ENCODE peak calls at places on chromosomes 7 and 10, in five cellular contexts. One of them, this sample, is unnamed.

GRCh38 chr7:75989726-75990388 is 4.5 kb downstream of the TMEM120A start:
- DNase-seq in heart left ventricle: peak
- DNase-seq in colonic mucosa: peak
- DNase-seq in PC-9: no peak
- DNase-seq in thoracic aorta: no peak
- DNase-seq in this sample: no peak

GRCh38 chr7:143416565-143417149 is 8.0 kb upstream of the EPHA1 start:
- DNase-seq in heart left ventricle: no peak
- DNase-seq in colonic mucosa: no peak
- DNase-seq in PC-9: peak
- DNase-seq in thoracic aorta: no peak
- DNase-seq in this sample: no peak

GRCh38 chr7:207418-208127 is 15.2 kb downstream of the FAM20C start:
- DNase-seq in heart left ventricle: no peak
- DNase-seq in colonic mucosa: no peak
- DNase-seq in PC-9: no peak
- DNase-seq in thoracic aorta: no peak
- DNase-seq in this sample: no peak

GRCh38 chr7:68770649-68771048 is 827.6 kb upstream of the AUTS2 start:
- DNase-seq in heart left ventricle: peak
- DNase-seq in colonic mucosa: no peak
- DNase-seq in PC-9: no peak
- DNase-seq in thoracic aorta: no peak
- DNase-seq in this sample: no peak

GRCh38 chr7:122383934-122384333 is 79.4 kb upstream of the FEZF1 start:
- DNase-seq in heart left ventricle: no peak
- DNase-seq in colonic mucosa: no peak
- DNase-seq in PC-9: no peak
- DNase-seq in thoracic aorta: no peak
- DNase-seq in this sample: no peak

GRCh38 chr7:93629291-93629801 is 54.8 kb upstream of the CALCR start:
- DNase-seq in heart left ventricle: no peak
- DNase-seq in colonic mucosa: no peak
- DNase-seq in PC-9: no peak
- DNase-seq in thoracic aorta: no peak
- DNase-seq in this sample: no peak

GRCh38 chr10:65377687-65378086 is 1548.1 kb upstream of the LRRTM3 start:
- DNase-seq in heart left ventricle: no peak
- DNase-seq in colonic mucosa: no peak
- DNase-seq in PC-9: no peak
- DNase-seq in thoracic aorta: no peak
- DNase-seq in this sample: no peak

GRCh38 chr10:3069876-3070275 is 2.5 kb downstream of the PFKP start:
- DNase-seq in heart left ventricle: no peak
- DNase-seq in colonic mucosa: no peak
- DNase-seq in PC-9: no peak
- DNase-seq in thoracic aorta: no peak
- DNase-seq in this sample: no peak

GRCh38 chr7:41886906-41887311 is 184.0 kb upstream of the INHBA start:
- DNase-seq in heart left ventricle: peak
- DNase-seq in colonic mucosa: peak
- DNase-seq in PC-9: no peak
- DNase-seq in thoracic aorta: peak
- DNase-seq in this sample: peak

GRCh38 chr7:112202819-112203218 is 3.4 kb downstream of the DOCK4 start:
- DNase-seq in heart left ventricle: no peak
- DNase-seq in colonic mucosa: peak
- DNase-seq in PC-9: no peak
- DNase-seq in thoracic aorta: no peak
- DNase-seq in this sample: peak

GRCh38 chr10:7797582-7797981 is 9.6 kb downstream of the ATP5F1C start:
- DNase-seq in heart left ventricle: no peak
- DNase-seq in colonic mucosa: no peak
- DNase-seq in PC-9: no peak
- DNase-seq in thoracic aorta: no peak
- DNase-seq in this sample: no peak

GRCh38 chr7:115183431-115184057 is 261.6 kb downstream of the MDFIC start:
- DNase-seq in heart left ventricle: no peak
- DNase-seq in colonic mucosa: no peak
- DNase-seq in PC-9: no peak
- DNase-seq in thoracic aorta: no peak
- DNase-seq in this sample: no peak

GRCh38 chr7:108824840-108825540 is 255.3 kb downstream of the DNAJB9 start:
- DNase-seq in heart left ventricle: peak
- DNase-seq in colonic mucosa: no peak
- DNase-seq in PC-9: no peak
- DNase-seq in thoracic aorta: no peak
- DNase-seq in this sample: no peak

GRCh38 chr10:79286318-79286951 is 60.8 kb upstream of the PPIF start:
- DNase-seq in heart left ventricle: peak
- DNase-seq in colonic mucosa: peak
- DNase-seq in PC-9: no peak
- DNase-seq in thoracic aorta: no peak
- DNase-seq in this sample: peak

GRCh38 chr7:55325371-55325792 is 39.8 kb upstream of the LANCL2 start:
- DNase-seq in heart left ventricle: peak
- DNase-seq in colonic mucosa: no peak
- DNase-seq in PC-9: peak
- DNase-seq in thoracic aorta: peak
- DNase-seq in this sample: peak

GRCh38 chr7:130695840-130696239 is 9.5 kb upstream of the TSGA13 start:
- DNase-seq in heart left ventricle: no peak
- DNase-seq in colonic mucosa: no peak
- DNase-seq in PC-9: no peak
- DNase-seq in thoracic aorta: no peak
- DNase-seq in this sample: no peak

GRCh38 chr10:50653142-50653541 is 29.4 kb upstream of the SGMS1 start:
- DNase-seq in heart left ventricle: no peak
- DNase-seq in colonic mucosa: no peak
- DNase-seq in PC-9: no peak
- DNase-seq in thoracic aorta: no peak
- DNase-seq in this sample: no peak

GRCh38 chr10:49628599-49628998 is 14.8 kb downstream of the CHAT start:
- DNase-seq in heart left ventricle: no peak
- DNase-seq in colonic mucosa: no peak
- DNase-seq in PC-9: no peak
- DNase-seq in thoracic aorta: no peak
- DNase-seq in this sample: no peak

GRCh38 chr10:49037187-49037586 is 78.1 kb downstream of the VSTM4 start:
- DNase-seq in heart left ventricle: no peak
- DNase-seq in colonic mucosa: no peak
- DNase-seq in PC-9: no peak
- DNase-seq in thoracic aorta: no peak
- DNase-seq in this sample: no peak

GRCh38 chr10:71773221-71773971 is at the start of gene VSIR:
- DNase-seq in heart left ventricle: peak
- DNase-seq in colonic mucosa: peak
- DNase-seq in PC-9: peak
- DNase-seq in thoracic aorta: peak
- DNase-seq in this sample: peak

GRCh38 chr10:127034790-127035189 is 129.6 kb downstream of the DOCK1 start:
- DNase-seq in heart left ventricle: no peak
- DNase-seq in colonic mucosa: peak
- DNase-seq in PC-9: no peak
- DNase-seq in thoracic aorta: no peak
- DNase-seq in this sample: no peak

DNA sequence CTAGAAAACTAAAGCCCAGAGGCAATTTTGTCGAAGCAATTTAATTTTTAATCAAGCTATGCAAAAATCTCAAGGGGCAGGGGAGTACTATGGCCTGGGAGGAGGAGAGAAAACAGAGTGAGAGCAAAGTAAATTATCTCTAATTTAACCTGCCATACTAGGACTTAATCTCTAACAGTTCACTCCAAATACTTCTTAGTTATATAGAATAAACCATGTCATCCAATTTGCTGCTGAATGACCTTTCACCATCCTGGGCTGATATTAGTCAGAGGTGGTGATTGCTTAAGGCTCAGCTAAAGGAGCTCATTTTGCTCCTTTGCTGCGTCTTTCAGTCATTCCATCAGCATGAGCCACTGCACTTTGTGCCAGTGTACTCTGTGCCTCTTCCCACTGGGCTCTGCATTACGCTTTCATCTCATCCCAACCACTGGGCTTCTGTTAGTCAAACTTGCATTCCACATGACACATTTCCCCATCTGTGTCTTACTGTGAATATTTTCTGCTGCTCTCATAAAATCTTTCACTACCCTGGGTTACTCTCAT is 84.2 kb downstream of the CD36 start:
- DNase-seq in heart left ventricle: no peak
- DNase-seq in colonic mucosa: no peak
- DNase-seq in PC-9: peak
- DNase-seq in thoracic aorta: peak
- DNase-seq in this sample: peak
- H3K27ac ChIP-seq in heart left ventricle: no peak
- H3K27ac ChIP-seq in colonic mucosa: peak
- H3K27ac ChIP-seq in PC-9: peak
- H3K27ac ChIP-seq in thoracic aorta: peak
- H3K27ac ChIP-seq in this sample: peak

GRCh38 chr7:132580277-132580676 is 4.0 kb upstream of the PLXNA4 start:
- DNase-seq in heart left ventricle: no peak
- DNase-seq in colonic mucosa: no peak
- DNase-seq in PC-9: no peak
- DNase-seq in thoracic aorta: no peak
- DNase-seq in this sample: no peak

GRCh38 chr7:132579260-132579899 is 3.1 kb upstream of the PLXNA4 start:
- DNase-seq in heart left ventricle: no peak
- DNase-seq in colonic mucosa: no peak
- DNase-seq in PC-9: no peak
- DNase-seq in thoracic aorta: no peak
- DNase-seq in this sample: no peak

GRCh38 chr7:132581431-132581830 is 5.2 kb upstream of the PLXNA4 start:
- DNase-seq in heart left ventricle: no peak
- DNase-seq in colonic mucosa: no peak
- DNase-seq in PC-9: no peak
- DNase-seq in thoracic aorta: no peak
- DNase-seq in this sample: no peak

GRCh38 chr7:132578826-132579225 is 2.6 kb upstream of the PLXNA4 start:
- DNase-seq in heart left ventricle: no peak
- DNase-seq in colonic mucosa: no peak
- DNase-seq in PC-9: no peak
- DNase-seq in thoracic aorta: no peak
- DNase-seq in this sample: no peak

DNA sequence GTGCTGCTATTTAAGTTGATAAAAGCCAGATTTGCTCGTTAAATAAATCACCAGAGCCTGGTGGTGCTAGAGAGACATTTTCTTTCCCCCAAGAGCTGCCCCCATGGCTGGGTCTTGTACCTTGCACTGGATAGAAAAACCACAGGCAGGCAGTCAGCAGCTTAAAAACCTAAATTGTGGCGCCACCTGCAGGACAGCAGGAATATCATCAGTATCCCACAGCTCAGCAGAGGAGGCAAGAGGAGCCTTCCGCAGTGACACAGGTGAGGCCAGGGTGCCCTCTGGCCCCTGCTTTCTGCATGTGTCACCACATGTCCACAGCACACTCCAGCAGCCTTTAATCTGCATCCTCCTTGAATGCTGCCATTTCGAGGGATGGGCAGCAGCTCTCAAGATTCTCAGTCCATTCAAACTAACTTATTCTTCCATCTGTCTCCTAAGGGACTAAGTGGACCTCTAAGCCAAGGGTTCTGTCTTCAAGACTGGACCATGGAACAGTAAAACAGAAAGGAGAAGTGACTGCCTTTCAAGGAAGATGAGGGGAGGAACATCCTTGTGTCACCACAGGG is 4.5 kb upstream of the PLXNA4 start:
- DNase-seq in heart left ventricle: peak
- DNase-seq in colonic mucosa: peak
- DNase-seq in PC-9: peak
- DNase-seq in thoracic aorta: no peak
- DNase-seq in this sample: peak
- TF ChIP-seq CTCF in heart left ventricle: peak
- TF ChIP-seq CTCF in colonic mucosa: peak
- TF ChIP-seq CTCF in PC-9: peak
- TF ChIP-seq CTCF in thoracic aorta: peak
- TF ChIP-seq CTCF in this sample: peak

GRCh38 chr10:104273899-104274575 is 5.1 kb downstream of the GSTO2 start:
- DNase-seq in heart left ventricle: no peak
- DNase-seq in colonic mucosa: no peak
- DNase-seq in PC-9: no peak
- DNase-seq in thoracic aorta: no peak
- DNase-seq in this sample: no peak
- H3K27ac ChIP-seq in heart left ventricle: no peak
- H3K27ac ChIP-seq in colonic mucosa: no peak
- H3K27ac ChIP-seq in PC-9: no peak
- H3K27ac ChIP-seq in thoracic aorta: no peak
- H3K27ac ChIP-seq in this sample: no peak

DNA sequence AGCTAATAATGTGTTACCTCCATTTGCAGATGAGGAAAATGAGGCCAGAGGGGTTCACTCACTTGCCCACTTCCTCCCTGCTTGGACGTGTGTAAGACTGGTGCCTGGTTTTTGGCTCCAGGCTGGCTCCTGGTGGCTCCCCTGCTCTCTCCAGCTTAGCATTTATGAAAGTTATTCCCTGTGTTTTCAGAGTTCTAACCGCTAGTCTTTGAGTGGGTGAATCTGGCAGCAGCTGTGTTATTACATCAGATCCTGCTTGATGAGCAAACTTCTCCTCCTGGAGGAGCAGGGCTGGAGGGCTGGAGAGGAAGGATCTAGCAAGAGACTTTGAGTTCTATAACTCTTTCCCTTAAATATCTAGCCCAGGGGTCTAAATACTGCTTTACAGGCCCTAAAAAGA is 80.9 kb upstream of the AGBL3 start:
- DNase-seq in heart left ventricle: no peak
- DNase-seq in colonic mucosa: peak
- DNase-seq in PC-9: no peak
- DNase-seq in thoracic aorta: peak
- DNase-seq in this sample: peak
- TF ChIP-seq CTCF in heart left ventricle: peak
- TF ChIP-seq CTCF in colonic mucosa: no peak
- TF ChIP-seq CTCF in PC-9: no peak
- TF ChIP-seq CTCF in thoracic aorta: peak
- TF ChIP-seq CTCF in this sample: no peak

GRCh38 chr7:104940023-104940710 is 73.8 kb upstream of the KMT2E start:
- DNase-seq in heart left ventricle: no peak
- DNase-seq in colonic mucosa: peak
- DNase-seq in PC-9: no peak
- DNase-seq in thoracic aorta: no peak
- DNase-seq in this sample: no peak
- H3K27ac ChIP-seq in heart left ventricle: no peak
- H3K27ac ChIP-seq in colonic mucosa: no peak
- H3K27ac ChIP-seq in PC-9: no peak
- H3K27ac ChIP-seq in thoracic aorta: no peak
- H3K27ac ChIP-seq in this sample: no peak